ENCODE peak calls at places on chromosomes 4 and X, in four cellular contexts. T, I, K and L are unnamed samples.

GRCh38 chrX:29435396-29435795 is 780.0 kb upstream of the MAGEB2 start:
- DNase-seq in T (no peak), I (no peak), K (no peak), L (no peak)

GRCh38 chrX:24283122-24283789 is 30.6 kb downstream of the SUPT20HL2 start:
- DNase-seq in T (no peak), I (no peak), K (no peak), L (no peak)

GRCh38 chrX:31233941-31234496 is 162.2 kb upstream of the FTHL17 start:
- DNase-seq in T (no peak), I (peak; percentile 72), K (no peak), L (no peak)

GRCh38 chrX:19303216-19303880 is 40.4 kb upstream of the PDHA1 start:
- DNase-seq in T (no peak), I (no peak), K (no peak), L (no peak)

GRCh38 chr4:112514449-112515277 is 1.3 kb downstream of the NEUROG2 start:
- DNase-seq in T (no peak), I (peak; percentile 79), K (no peak), L (no peak)

GRCh38 chr4:140076307-140076706 is 77.7 kb downstream of the MAML3 start:
- DNase-seq in T (no peak), I (no peak), K (no peak), L (no peak)

GRCh38 chrX:140817943-140818342 is 108.4 kb downstream of the LINC00632 start:
- DNase-seq in T (no peak), I (no peak), K (no peak), L (peak; percentile 66)

GRCh38 chrX:73932522-73932921 is 369.5 kb downstream of the CHIC1 start:
- DNase-seq in T (no peak), I (no peak), K (no peak), L (no peak)

GRCh38 chr4:6507345-6507744 is 34.9 kb upstream of the PPP2R2C start:
- DNase-seq in T (no peak), I (peak; percentile 22), K (no peak), L (no peak)

GRCh38 chrX:12984629-12985303 is 9.9 kb downstream of the TMSB4X start:
- DNase-seq in T (no peak), I (no peak), K (no peak), L (no peak)